ENCODE peak calls at places on chromosomes 12 and 14, in six cellular contexts. One of them, this sample, is unnamed.
A peak's percentile ranks its signal among the peaks of the same experiment; 100 is the strongest.

GRCh38 chr12:79187032-79187431 is 322.5 kb downstream of the SYT1 start:
- DNase-seq in AML-193: no peak
- DNase-seq in head of caudate nucleus: no peak
- DNase-seq in endodermal cell: no peak
- DNase-seq in lower lobe of right lung: no peak
- DNase-seq in pons: no peak
- DNase-seq in this sample: no peak

GRCh38 chr14:29240046-29240445 is 473.5 kb downstream of the FOXG1 start:
- DNase-seq in AML-193: no peak
- DNase-seq in head of caudate nucleus: no peak
- DNase-seq in endodermal cell: no peak
- DNase-seq in lower lobe of right lung: no peak
- DNase-seq in pons: no peak
- DNase-seq in this sample: no peak

GRCh38 chr12:114313910-114314309 is 92.0 kb downstream of the TBX5 start:
- DNase-seq in AML-193: no peak
- DNase-seq in head of caudate nucleus: no peak
- DNase-seq in endodermal cell: no peak
- DNase-seq in lower lobe of right lung: no peak
- DNase-seq in pons: no peak
- DNase-seq in this sample: no peak

GRCh38 chr14:92646952-92647461 is 101.4 kb downstream of the LGMN start:
- DNase-seq in AML-193: no peak
- DNase-seq in head of caudate nucleus: no peak
- DNase-seq in endodermal cell: no peak
- DNase-seq in lower lobe of right lung: no peak
- DNase-seq in pons: no peak
- DNase-seq in this sample: no peak

GRCh38 chr14:28412076-28412475 is 354.5 kb upstream of the FOXG1 start:
- DNase-seq in AML-193: no peak
- DNase-seq in head of caudate nucleus: no peak
- DNase-seq in endodermal cell: no peak
- DNase-seq in lower lobe of right lung: no peak
- DNase-seq in pons: no peak
- DNase-seq in this sample: no peak

GRCh38 chr12:103519632-103520031 is 23.9 kb upstream of the C12orf42 start:
- DNase-seq in AML-193: no peak
- DNase-seq in head of caudate nucleus: no peak
- DNase-seq in endodermal cell: no peak
- DNase-seq in lower lobe of right lung: no peak
- DNase-seq in pons: no peak
- DNase-seq in this sample: no peak

GRCh38 chr14:96090441-96091148 is 51.4 kb downstream of the C14orf132 start:
- DNase-seq in AML-193: no peak
- DNase-seq in head of caudate nucleus: peak; percentile 68
- DNase-seq in endodermal cell: no peak
- DNase-seq in lower lobe of right lung: no peak
- DNase-seq in pons: peak; percentile 42
- DNase-seq in this sample: no peak

GRCh38 chr12:25051583-25052190 is 102.8 kb upstream of the BCAT1 start:
- DNase-seq in AML-193: peak; percentile 48
- DNase-seq in head of caudate nucleus: no peak
- DNase-seq in endodermal cell: no peak
- DNase-seq in lower lobe of right lung: peak; percentile 47
- DNase-seq in pons: peak; percentile 22
- DNase-seq in this sample: no peak

GRCh38 chr12:77940566-77940965 is 109.9 kb downstream of the NAV3 start:
- DNase-seq in AML-193: no peak
- DNase-seq in head of caudate nucleus: no peak
- DNase-seq in endodermal cell: no peak
- DNase-seq in lower lobe of right lung: no peak
- DNase-seq in pons: no peak
- DNase-seq in this sample: no peak

This sample was measured in type B pancreatic cell.